ENCODE peak calls at places on chromosomes 2 and 18, in five cellular contexts. N, D, K, P and E are unnamed samples.

GRCh38 chr2:185360776-185361175 is 377.8 kb upstream of the FSIP2 start:
- DNase-seq in N (no peak), D (no peak), K (no peak), P (no peak), E (no peak)

GRCh38 chr2:239042046-239042445 is 194.2 kb downstream of the TWIST2 start:
- DNase-seq in N (no peak), D (no peak), K (no peak), P (no peak), E (no peak)

GRCh38 chr2:146850746-146851145 is 994.1 kb upstream of the ACVR2A start:
- DNase-seq in N (no peak), D (no peak), K (no peak), P (no peak), E (no peak)

GRCh38 chr18:34039194-34039593 is 185.5 kb downstream of the NOL4 start:
- DNase-seq in N (no peak), D (no peak), K (no peak), P (no peak), E (peak)

GRCh38 chr18:3450358-3451107 is 561 bp downstream of the TGIF1 start:
- DNase-seq in N (peak), D (peak), K (peak), P (peak), E (peak)

GRCh38 chr2:75157435-75157834 is 41.9 kb downstream of the TACR1 start:
- DNase-seq in N (no peak), D (no peak), K (peak), P (no peak), E (no peak)

GRCh38 chr2:37720533-37721218 is 49.2 kb upstream of the CDC42EP3 start:
- DNase-seq in N (no peak), D (no peak), K (peak), P (no peak), E (peak)

GRCh38 chr2:235709124-235709813 is 215.4 kb downstream of the AGAP1 start:
- DNase-seq in N (no peak), D (no peak), K (peak), P (no peak), E (no peak)

GRCh38 chr18:22547807-22548561 is 130.3 kb upstream of the CTAGE1 start:
- DNase-seq in N (no peak), D (no peak), K (peak), P (no peak), E (no peak)

GRCh38 chr18:63586966-63587365 is at the start of gene SERPINB13:
- DNase-seq in N (no peak), D (no peak), K (no peak), P (no peak), E (no peak)

GRCh38 chr2:102502576-102502975 is 29.6 kb downstream of the SLC9A4 start:
- DNase-seq in N (no peak), D (no peak), K (no peak), P (no peak), E (no peak)

GRCh38 chr18:69152436-69152835 is 248.3 kb upstream of the DOK6 start:
- DNase-seq in N (peak), D (no peak), K (no peak), P (no peak), E (no peak)

GRCh38 chr18:23964282-23965238 is 50.0 kb upstream of the TTC39C start:
- DNase-seq in N (no peak), D (peak), K (no peak), P (peak), E (no peak)

GRCh38 chr2:228901531-228901930 is 369.6 kb downstream of the PID1 start:
- DNase-seq in N (no peak), D (no peak), K (no peak), P (no peak), E (no peak)

GRCh38 chr2:96856776-96857673 is 791 bp downstream of the ANKRD39 start:
- DNase-seq in N (peak), D (peak), K (peak), P (no peak), E (peak)

GRCh38 chr2:195657634-195658540 is 861 bp downstream of the SLC39A10 start:
- DNase-seq in N (peak), D (peak), K (peak), P (peak), E (peak)

GRCh38 chr2:133802366-133802765 is 234.1 kb upstream of the NCKAP5 start:
- DNase-seq in N (peak), D (no peak), K (no peak), P (no peak), E (no peak)

GRCh38 chr2:5315512-5315911 is 376.7 kb upstream of the SOX11 start:
- DNase-seq in N (no peak), D (no peak), K (no peak), P (no peak), E (no peak)

GRCh38 chr2:82796132-82796531 is 1662.9 kb downstream of the SUCLG1 start:
- DNase-seq in N (no peak), D (no peak), K (no peak), P (no peak), E (no peak)

GRCh38 chr2:49271060-49271665 is 116.8 kb upstream of the FSHR start:
- DNase-seq in N (no peak), D (no peak), K (no peak), P (no peak), E (no peak)

GRCh38 chr2:231709636-231709980 is 1.3 kb downstream of the PTMA start:
- DNase-seq in N (peak), D (no peak), K (peak), P (no peak), E (no peak)

GRCh38 chr2:207847098-207847806 is 77.5 kb upstream of the FZD5 start:
- DNase-seq in N (no peak), D (no peak), K (no peak), P (no peak), E (no peak)

GRCh38 chr18:76266226-76266991 is 228.6 kb downstream of the ZNF516 start:
- DNase-seq in N (no peak), D (no peak), K (no peak), P (no peak), E (no peak)

GRCh38 chr18:25516747-25517498 is 165.0 kb upstream of the ZNF521 start:
- DNase-seq in N (no peak), D (no peak), K (no peak), P (no peak), E (no peak)

GRCh38 chr2:95377216-95377530 is 25.3 kb upstream of the FAHD2A start:
- DNase-seq in N (no peak), D (no peak), K (no peak), P (no peak), E (no peak)

GRCh38 chr2:175282300-175282699 is 100.8 kb upstream of the ATP5MC3 start:
- DNase-seq in N (no peak), D (peak), K (peak), P (no peak), E (no peak)

GRCh38 chr2:239689410-239689809 is 288.6 kb upstream of the HDAC4 start:
- DNase-seq in N (no peak), D (no peak), K (no peak), P (no peak), E (no peak)

GRCh38 chr2:8889978-8890377 is 52.6 kb upstream of the KIDINS220 start:
- DNase-seq in N (no peak), D (no peak), K (peak), P (no peak), E (no peak)